ENCODE peak calls at places on chromosomes 5 and 9, in four cellular contexts. B is AG09319, Y is activated B cell treated with CpG ODN at 0.5 μM for 24 hours, P is OCI-LY7. G is an unnamed sample.

GRCh38 chr5:26662806-26663360 is 375.5 kb downstream of the CDH9 start:
- DNase-seq in B (no peak), Y (no peak), P (no peak), G (no peak)

GRCh38 chr9:22528485-22528884 is 81.9 kb downstream of the DMRTA1 start:
- DNase-seq in B (peak), Y (no peak), P (peak), G (no peak)

GRCh38 chr5:169161022-169161680 is 139.8 kb downstream of the SLIT3 start:
- DNase-seq in B (peak), Y (no peak), P (no peak), G (no peak)

GRCh38 chr9:126851286-126851880 is 9.1 kb upstream of the ZBTB34 start:
- DNase-seq in B (no peak), Y (no peak), P (no peak), G (no peak)

GRCh38 chr9:121645853-121646807 is 5.3 kb upstream of the DAB2IP start:
- DNase-seq in B (no peak), Y (no peak), P (peak), G (no peak)

GRCh38 chr5:168328804-168329203 is 37.4 kb downstream of the WWC1 start:
- DNase-seq in B (no peak), Y (no peak), P (peak), G (peak)

GRCh38 chr5:91194861-91195460 is 188.2 kb downstream of the ARRDC3 start:
- DNase-seq in B (no peak), Y (no peak), P (no peak), G (no peak)

GRCh38 chr5:152170350-152170749 is 234.7 kb downstream of the NMUR2 start:
- DNase-seq in B (no peak), Y (no peak), P (no peak), G (no peak)

GRCh38 chr9:127983847-127984289 is 3.1 kb upstream of the EEIG1 start:
- DNase-seq in B (no peak), Y (no peak), P (peak), G (peak)

GRCh38 chr5:173736374-173736773 is 119.9 kb upstream of the BOD1 start:
- DNase-seq in B (no peak), Y (no peak), P (no peak), G (no peak)

GRCh38 chr9:4894076-4894475 is 91.0 kb upstream of the JAK2 start:
- DNase-seq in B (no peak), Y (no peak), P (no peak), G (no peak)

GRCh38 chr9:70407081-70407503 is 7.4 kb downstream of the KLF9 start:
- DNase-seq in B (peak), Y (no peak), P (no peak), G (no peak)

GRCh38 chr5:40240111-40240510 is 439.6 kb upstream of the PTGER4 start:
- DNase-seq in B (no peak), Y (no peak), P (no peak), G (no peak)

GRCh38 chr5:132546108-132546507 is 2.8 kb upstream of the IL5 start:
- DNase-seq in B (no peak), Y (no peak), P (no peak), G (no peak)

GRCh38 chr9:131594906-131595675 is 49.8 kb downstream of the PRRT1B start:
- DNase-seq in B (no peak), Y (no peak), P (no peak), G (no peak)

GRCh38 chr9:116145036-116145435 is 8.6 kb upstream of the PAPPA start:
- DNase-seq in B (no peak), Y (no peak), P (no peak), G (no peak)

GRCh38 chr5:83097582-83098265 is 20.4 kb downstream of the XRCC4 start:
- DNase-seq in B (no peak), Y (no peak), P (no peak), G (peak)

GRCh38 chr9:116219686-116220085 is 66.1 kb downstream of the PAPPA start:
- DNase-seq in B (no peak), Y (no peak), P (no peak), G (no peak)

GRCh38 chr9:5621327-5621726 is 7.6 kb upstream of the RIC1 start:
- DNase-seq in B (no peak), Y (no peak), P (no peak), G (no peak)

GRCh38 chr9:86807577-86807976 is 139.7 kb downstream of the GAS1 start:
- DNase-seq in B (no peak), Y (no peak), P (no peak), G (no peak)

GRCh38 chr9:121736147-121736721 is 84.8 kb downstream of the DAB2IP start:
- DNase-seq in B (no peak), Y (no peak), P (no peak), G (no peak)

GRCh38 chr9:129586647-129587046 is 34.3 kb downstream of the C9orf50 start:
- DNase-seq in B (no peak), Y (no peak), P (no peak), G (no peak)

GRCh38 chr5:58933891-58934628 is 351.2 kb downstream of the RAB3C start:
- DNase-seq in B (no peak), Y (no peak), P (no peak), G (no peak)

GRCh38 chr5:128770907-128771306 is 194.4 kb upstream of the SLC27A6 start:
- DNase-seq in B (no peak), Y (no peak), P (no peak), G (no peak)
- TF ChIP-seq CTCF in B (no peak), Y (no peak), P (no peak), G (no peak)

GRCh38 chr9:11319477-11320060 is 706.8 kb upstream of the PTPRD start:
- DNase-seq in B (no peak), Y (no peak), P (peak), G (no peak)
- TF ChIP-seq CTCF in B (no peak), Y (no peak), P (peak), G (no peak)

DNA sequence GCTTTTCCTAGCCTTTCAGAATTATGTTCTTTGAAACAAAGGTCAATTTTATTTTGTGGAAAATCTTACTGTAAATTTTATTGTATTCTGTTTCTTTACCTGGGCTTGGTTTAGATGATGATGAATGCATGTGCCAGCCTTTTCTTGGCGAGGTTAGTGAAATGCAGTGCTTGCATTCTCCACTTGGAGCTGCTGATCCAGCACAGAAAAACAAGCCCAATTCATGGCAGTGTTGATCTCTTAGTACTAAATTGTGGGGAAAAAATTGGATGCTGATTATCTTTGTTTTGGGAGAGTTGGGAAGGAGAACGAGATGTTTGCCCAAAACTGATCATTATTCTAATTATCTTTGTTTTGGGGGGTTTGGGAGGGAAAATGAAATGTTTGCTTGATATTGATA is 3.7 kb downstream of the HABP4 start:
- DNase-seq in B (no peak), Y (no peak), P (peak), G (no peak)
- TF ChIP-seq CTCF in B (peak), Y (no peak), P (peak), G (no peak)

GRCh38 chr9:125460346-125460745 is 198.7 kb downstream of the GAPVD1 start:
- DNase-seq in B (no peak), Y (no peak), P (no peak), G (no peak)

GRCh38 chr9:125455876-125456275 is 194.2 kb downstream of the GAPVD1 start:
- DNase-seq in B (no peak), Y (no peak), P (no peak), G (no peak)

GRCh38 chr9:125460883-125461475 is 199.4 kb downstream of the GAPVD1 start:
- DNase-seq in B (peak), Y (no peak), P (no peak), G (no peak)

GRCh38 chr9:125455132-125455531 is 193.5 kb downstream of the GAPVD1 start:
- DNase-seq in B (no peak), Y (no peak), P (no peak), G (no peak)

DNA sequence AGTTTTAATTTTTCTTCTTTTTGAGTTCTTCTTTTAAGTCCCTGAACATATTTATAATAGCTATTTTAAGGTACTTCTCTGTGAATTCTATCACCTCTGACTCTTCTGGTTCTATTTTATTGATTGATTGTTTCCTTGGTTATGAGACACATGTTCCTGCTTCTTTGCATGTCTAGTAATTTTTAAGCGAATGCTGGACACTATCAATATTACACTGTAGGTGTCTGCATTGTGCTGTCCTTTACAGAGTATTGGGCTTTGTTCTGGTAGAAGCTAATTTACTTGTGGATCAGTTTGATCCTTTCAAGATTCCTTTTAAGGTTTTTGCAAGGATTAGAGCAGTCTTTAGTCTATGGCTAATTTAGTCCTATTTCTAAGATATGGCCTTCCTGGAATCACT is 195.7 kb downstream of the GAPVD1 start:
- DNase-seq in B (no peak), Y (no peak), P (no peak), G (no peak)
- TF ChIP-seq CTCF in B (no peak), Y (no peak), P (no peak), G (no peak)

GRCh38 chr9:136742640-136743391 is at the start of gene LCN10:
- DNase-seq in B (no peak), Y (no peak), P (no peak), G (no peak)
- TF ChIP-seq CTCF in B (peak), Y (no peak), P (no peak), G (peak)

DNA sequence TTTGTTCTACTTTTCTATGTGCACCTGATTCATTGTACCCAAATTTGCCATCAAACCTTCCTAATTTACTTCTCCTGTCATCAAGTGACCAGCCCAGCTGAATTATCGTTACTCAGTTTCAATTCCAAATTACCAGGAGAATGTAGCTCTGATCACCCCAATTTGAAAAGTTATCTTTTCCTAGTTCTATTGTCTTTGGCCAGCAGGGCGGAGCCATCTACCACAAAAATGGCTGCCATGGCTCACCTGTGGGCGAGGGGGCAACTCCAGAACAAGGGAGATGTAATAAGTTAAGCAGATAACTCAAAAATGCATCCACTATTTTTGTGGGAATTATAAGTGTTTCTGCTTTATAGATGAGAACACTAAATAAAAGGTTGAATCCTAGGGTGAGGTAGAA is 133.8 kb upstream of the MOCS2 start:
- DNase-seq in B (no peak), Y (no peak), P (no peak), G (no peak)
- TF ChIP-seq CTCF in B (no peak), Y (no peak), P (peak), G (no peak)

DNA sequence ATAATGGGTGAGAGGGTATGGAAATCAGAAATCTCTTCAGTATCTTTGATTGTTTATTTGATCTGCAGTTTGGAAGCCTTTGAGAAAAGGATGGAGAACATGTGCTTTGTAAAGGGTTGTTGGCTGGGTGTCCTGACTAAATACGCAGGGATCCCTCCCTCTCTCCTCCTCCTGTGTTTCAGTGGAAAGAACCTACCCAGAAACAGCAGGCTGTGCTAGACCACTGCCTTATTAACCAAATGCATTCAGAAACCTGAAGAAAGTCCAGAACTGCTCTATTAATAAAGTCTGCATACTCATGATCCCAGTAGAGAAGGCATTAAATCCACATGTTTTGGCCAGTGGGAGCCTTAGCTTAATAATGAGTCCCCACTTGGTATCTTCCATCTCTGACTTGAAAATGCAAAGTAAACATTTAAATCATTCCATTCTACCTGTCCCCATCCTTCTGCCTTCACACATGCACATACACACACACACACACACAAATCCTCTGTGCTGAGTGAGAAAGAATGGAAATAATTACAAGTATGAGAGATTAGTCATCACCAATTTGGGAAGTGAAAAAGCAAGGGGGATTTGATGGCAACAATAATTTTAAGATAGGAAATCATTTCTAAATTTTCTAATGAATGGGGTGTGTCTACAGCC is 10.0 kb upstream of the LECT2 start:
- DNase-seq in B (peak), Y (no peak), P (no peak), G (no peak)
- TF ChIP-seq CTCF in B (peak), Y (no peak), P (no peak), G (no peak)

GRCh38 chr5:135703026-135703550 is 124.3 kb upstream of the CXCL14 start:
- DNase-seq in B (no peak), Y (no peak), P (no peak), G (no peak)
- TF ChIP-seq CTCF in B (no peak), Y (no peak), P (no peak), G (no peak)

GRCh38 chr9:123093141-123093540 is 59.7 kb downstream of the GPR21 start:
- DNase-seq in B (no peak), Y (no peak), P (no peak), G (no peak)

GRCh38 chr9:123090198-123090896 is 56.9 kb downstream of the GPR21 start:
- DNase-seq in B (peak), Y (no peak), P (peak), G (no peak)

GRCh38 chr9:123090956-123091355 is 57.5 kb downstream of the GPR21 start:
- DNase-seq in B (no peak), Y (no peak), P (no peak), G (no peak)

GRCh38 chr9:123089790-123090189 is 56.3 kb downstream of the GPR21 start:
- DNase-seq in B (no peak), Y (no peak), P (peak), G (no peak)

GRCh38 chr9:123091459-123091858 is 58.0 kb downstream of the GPR21 start:
- DNase-seq in B (no peak), Y (no peak), P (peak), G (no peak)
- TF ChIP-seq CTCF in B (no peak), Y (no peak), P (peak), G (no peak)

GRCh38 chr5:171711631-171712030 is 74.0 kb upstream of the SMIM23 start:
- DNase-seq in B (no peak), Y (no peak), P (no peak), G (no peak)

GRCh38 chr5:171710451-171711024 is 75.1 kb upstream of the SMIM23 start:
- DNase-seq in B (no peak), Y (no peak), P (no peak), G (no peak)

GRCh38 chr5:171707441-171707790 is 78.2 kb upstream of the SMIM23 start:
- DNase-seq in B (no peak), Y (no peak), P (no peak), G (no peak)

GRCh38 chr5:171712616-171713015 is 73.0 kb upstream of the SMIM23 start:
- DNase-seq in B (no peak), Y (no peak), P (no peak), G (no peak)

GRCh38 chr5:171709930-171710329 is 75.7 kb upstream of the SMIM23 start:
- DNase-seq in B (no peak), Y (no peak), P (no peak), G (no peak)
- TF ChIP-seq CTCF in B (no peak), Y (no peak), P (no peak), G (no peak)

G was measured in GM20000.